ENCODE peak calls at places on chromosome 16, in eight cellular contexts. X is putamen; D is Caki2; B is NCI-H2081; H is effector CD4-positive, alpha-beta T cell; W is mucosa of descending colon; P is NCI-H1694; K is stimulated activated effector memory CD8-positive, alpha-beta T cell treated with anti-CD3 and anti-CD28 coated beads, Interleukin-12 subunit alpha, Interleukin-12 subunit beta, amount 100 ng/mL, for 72 hours. R is an unnamed sample.

GRCh38 chr16:49754495-49755290 is 101.2 kb downstream of the ZNF423 start:
- DNase-seq in K (no peak), D (no peak), H (no peak), B (no peak), P (no peak), X (no peak), W (no peak), R (no peak)

GRCh38 chr16:89922884-89923639 is at the start of gene TUBB3:
- DNase-seq in D (peak; percentile 85), B (peak; percentile 82), W (peak; percentile 70), H (no peak), X (peak; percentile 76), P (peak; percentile 58), K (peak; percentile 86), R (peak; percentile 83)

GRCh38 chr16:14284930-14285541 is 213.9 kb downstream of the MRTFB start:
- DNase-seq in K (no peak), X (no peak), W (no peak), B (peak; percentile 72), H (no peak), D (no peak), P (peak; percentile 37), R (no peak)

GRCh38 chr16:30805056-30805369 is 18.0 kb upstream of the ZNF629 start:
- DNase-seq in B (no peak), W (no peak), D (no peak), X (no peak), K (no peak), P (no peak), H (no peak), R (peak; percentile 16)

GRCh38 chr16:29811896-29812665 is at the start of gene PRRT2:
- DNase-seq in H (no peak), K (peak; percentile 79), X (peak; percentile 70), P (no peak), W (peak; percentile 78), D (no peak), B (no peak), R (no peak)

GRCh38 chr16:54460254-54460860 is 173.8 kb upstream of the IRX3 start:
- DNase-seq in W (no peak), D (no peak), X (no peak), H (no peak), P (no peak), B (peak; percentile 35), K (no peak), R (no peak)

GRCh38 chr16:8183186-8184099 is 406.9 kb downstream of the TMEM114 start:
- DNase-seq in K (no peak), P (no peak), D (no peak), H (no peak), B (no peak), X (no peak), W (no peak), R (no peak)

GRCh38 chr16:1909661-1910231 is 8.5 kb downstream of the HS3ST6 start:
- DNase-seq in W (peak; percentile 74), P (no peak), H (no peak), D (no peak), X (no peak), K (no peak), B (no peak), R (no peak)

GRCh38 chr16:19135896-19136438 is 22.2 kb downstream of the ITPRIPL2 start:
- DNase-seq in K (no peak), D (peak; percentile 46), P (no peak), B (peak; percentile 5), H (no peak), W (peak; percentile 84), X (no peak), R (no peak)

GRCh38 chr16:85428168-85428898 is 184.8 kb upstream of the GSE1 start:
- DNase-seq in B (peak; percentile 53), W (peak; percentile 60), H (peak; percentile 36), X (no peak), P (peak; percentile 69), D (no peak), K (peak; percentile 69), R (peak; percentile 49)

GRCh38 chr16:15785386-15786059 is 71.3 kb downstream of the MYH11 start:
- DNase-seq in B (no peak), X (no peak), D (no peak), P (no peak), K (no peak), H (no peak), W (no peak), R (no peak)

GRCh38 chr16:7304257-7304656 is 28.4 kb upstream of the RBFOX1 start:
- DNase-seq in D (no peak), X (no peak), H (no peak), K (no peak), W (no peak), B (peak; percentile 57), P (no peak), R (no peak)

GRCh38 chr16:87303431-87303930 is 13.7 kb downstream of the C16orf95 start:
- DNase-seq in X (no peak), H (no peak), W (no peak), K (no peak), P (no peak), B (no peak), D (no peak), R (no peak)

GRCh38 chr16:21227886-21228285 is 5.6 kb upstream of the ANKS4B start:
- DNase-seq in H (no peak), B (no peak), D (no peak), P (no peak), W (no peak), K (no peak), X (peak; percentile 1), R (no peak)

GRCh38 chr16:69619514-69619913 is 53.7 kb downstream of the NFAT5 start:
- DNase-seq in H (no peak), P (no peak), K (no peak), W (no peak), X (no peak), D (no peak), B (no peak), R (no peak)

GRCh38 chr16:11251525-11252481 is 4.2 kb downstream of the SOCS1 start:
- DNase-seq in H (peak; percentile 70), K (peak; percentile 89), B (no peak), X (no peak), D (peak; percentile 41), W (peak; percentile 80), P (no peak), R (no peak)

GRCh38 chr16:57991551-57992059 is 8.9 kb downstream of the ZNF319 start:
- DNase-seq in H (no peak), K (no peak), D (no peak), X (no peak), P (no peak), W (no peak), B (no peak), R (no peak)

GRCh38 chr16:71276589-71277334 is 12.4 kb downstream of the CMTR2 start:
- DNase-seq in K (no peak), D (no peak), X (no peak), P (no peak), H (no peak), B (no peak), W (no peak), R (no peak)

GRCh38 chr16:87461466-87461975 is 31.3 kb downstream of the ZCCHC14 start:
- DNase-seq in B (peak; percentile 89), D (peak; percentile 93), X (no peak), H (no peak), P (no peak), K (no peak), W (peak; percentile 94), R (no peak)

GRCh38 chr16:27867122-27868110 is 196.1 kb downstream of the GSG1L start:
- DNase-seq in W (peak; percentile 81), D (peak; percentile 77), H (peak; percentile 3), X (peak; percentile 44), B (no peak), K (peak; percentile 87), P (no peak), R (peak; percentile 38)

GRCh38 chr16:85170066-85171003 is 58.1 kb upstream of the CIBAR2 start:
- DNase-seq in H (no peak), P (no peak), D (no peak), B (no peak), X (no peak), W (peak; percentile 47), K (no peak), R (no peak)

GRCh38 chr16:65117701-65118448 is 4.0 kb downstream of the CDH11 start:
- DNase-seq in K (peak; percentile 53), B (peak; percentile 68), H (no peak), W (no peak), X (peak; percentile 95), P (peak; percentile 67), D (peak; percentile 57), R (peak; percentile 85)

GRCh38 chr16:69311533-69312388 is 611 bp downstream of the VPS4A start:
- DNase-seq in X (no peak), K (peak; percentile 80), P (no peak), H (peak; percentile 19), W (peak; percentile 74), B (peak; percentile 9), D (no peak), R (no peak)